ENCODE peak calls at places on chromosomes 2 and 18, in ten cellular contexts. K is mesothelial cell of epicardium; F is stimulated activated naive B cell treated with anti-CD40 and anti-IgM and Interleukin-4, amounts not matched to agents 10 μg/mL and 1 μg/mL and 100 μg/mL, for 72 hours; C is putamen; P is activated CD8-positive, alpha-beta memory T cell treated with anti-CD3 and anti-CD28 coated beads, Interleukin-2, amount 50 U/mL, for 48 hours; V is Right ventricle myocardium superior; Z is right cardiac atrium; I is testis; A is HTR-8/SVneo; E is hypothalamus. S is an unnamed sample.

GRCh38 chr2:207163815-207164747 is 1.7 kb downstream of the KLF7 start:
- DNase-seq in K (no peak), E (peak), C (peak), F (peak), I (peak), V (peak), A (no peak), Z (peak), P (no peak), S (no peak)

GRCh38 chr2:3605013-3605961 is 10.4 kb downstream of the COLEC11 start:
- DNase-seq in I (peak), F (no peak), C (peak), E (no peak), V (no peak), K (no peak), Z (no peak), A (no peak), P (peak), S (no peak)

GRCh38 chr18:9613550-9614400 is 584 bp downstream of the PPP4R1 start:
- DNase-seq in C (peak), I (peak), E (peak), V (peak), Z (peak), A (peak), K (peak), F (peak), P (peak), S (no peak)

GRCh38 chr2:239467956-239468490 is 67.2 kb upstream of the HDAC4 start:
- DNase-seq in K (no peak), E (no peak), P (peak), A (no peak), V (no peak), C (no peak), I (no peak), Z (no peak), F (no peak), S (no peak)

GRCh38 chr2:231124833-231125232 is at the start of gene HTR2B:
- DNase-seq in P (no peak), I (peak), A (no peak), K (no peak), E (no peak), Z (no peak), C (peak), V (no peak), F (no peak), S (no peak)

GRCh38 chr2:200308421-200309295 is 2.2 kb downstream of the SPATS2L start:
- DNase-seq in P (no peak), A (no peak), Z (no peak), K (no peak), C (no peak), F (no peak), I (no peak), V (no peak), E (no peak), S (no peak)

GRCh38 chr2:161946489-161947107 is 127.4 kb downstream of the DPP4 start:
- DNase-seq in K (no peak), V (no peak), P (no peak), Z (no peak), C (peak), A (peak), E (no peak), I (no peak), F (no peak), S (no peak)

GRCh38 chr2:45120546-45120945 is 111.3 kb upstream of the SIX2 start:
- DNase-seq in K (no peak), C (no peak), E (no peak), P (no peak), A (no peak), Z (no peak), F (no peak), V (no peak), I (no peak), S (no peak)

GRCh38 chr2:58871469-58872142 is 630.5 kb upstream of the FANCL start:
- DNase-seq in F (no peak), A (no peak), K (no peak), E (no peak), V (no peak), I (no peak), Z (no peak), C (no peak), P (no peak), S (no peak)

GRCh38 chr18:12773369-12773768 is 70.5 kb downstream of the PSMG2 start:
- DNase-seq in Z (no peak), E (no peak), C (no peak), P (no peak), A (no peak), K (no peak), V (no peak), I (no peak), F (no peak), S (no peak)

GRCh38 chr2:200662727-200663126 is 76.9 kb downstream of the AOX1 start:
- DNase-seq in E (no peak), Z (no peak), A (peak), V (no peak), I (no peak), P (no peak), K (no peak), C (no peak), F (no peak), S (no peak)

GRCh38 chr2:66426250-66427064 is 8.5 kb upstream of the MEIS1 start:
- DNase-seq in V (no peak), P (no peak), F (no peak), I (no peak), K (no peak), A (no peak), Z (no peak), E (no peak), C (no peak), S (no peak)

GRCh38 chr2:46197672-46198071 is 99.5 kb upstream of the EPAS1 start:
- DNase-seq in E (no peak), I (no peak), A (no peak), Z (no peak), F (no peak), K (no peak), V (no peak), P (no peak), C (no peak), S (no peak)

GRCh38 chr2:135960598-135961551 is 24.6 kb downstream of the DARS1 start:
- DNase-seq in A (no peak), F (no peak), Z (no peak), K (no peak), V (no peak), E (no peak), C (no peak), I (no peak), P (no peak), S (peak)

GRCh38 chr2:43054367-43054766 is 172.0 kb downstream of the ZFP36L2 start:
- DNase-seq in F (no peak), K (no peak), E (no peak), Z (no peak), P (no peak), C (no peak), A (no peak), I (no peak), V (no peak), S (no peak)

GRCh38 chr2:215736653-215737290 is 276.6 kb downstream of the MREG start:
- DNase-seq in A (peak), F (no peak), C (no peak), I (no peak), V (no peak), Z (no peak), K (no peak), E (no peak), P (no peak), S (no peak)

GRCh38 chr2:10575566-10576300 is 114.0 kb downstream of the NOL10 start:
- DNase-seq in A (peak), P (no peak), V (no peak), C (no peak), E (no peak), I (no peak), F (no peak), K (no peak), Z (no peak), S (no peak)

GRCh38 chr2:101173707-101174295 is 22.6 kb upstream of the TBC1D8 start:
- DNase-seq in V (no peak), Z (no peak), F (peak), C (no peak), P (no peak), I (no peak), A (no peak), E (no peak), K (no peak), S (no peak)

GRCh38 chr2:48209214-48209885 is 303.1 kb upstream of the FBXO11 start:
- DNase-seq in E (no peak), A (peak), C (no peak), I (peak), V (no peak), P (no peak), F (no peak), K (no peak), Z (peak), S (no peak)

GRCh38 chr2:164992818-164993217 is 37.5 kb upstream of the SLC38A11 start:
- DNase-seq in E (no peak), I (peak), C (peak), Z (peak), P (no peak), V (no peak), A (peak), F (peak), K (peak), S (peak)

GRCh38 chr2:54880428-54880827 is 157.0 kb downstream of the EML6 start:
- DNase-seq in E (no peak), K (no peak), Z (no peak), P (no peak), A (no peak), I (no peak), F (no peak), C (no peak), V (no peak), S (no peak)